ENCODE peak calls at places on chromosomes 16 and 17, in nine cellular contexts. L, H, A, K, X, I, C, F and E are unnamed samples.

GRCh38 chr17:9259419-9259818 is 238.1 kb downstream of the NTN1 start:
- DNase-seq in L (no peak), H (no peak), A (no peak), K (no peak), X (no peak), I (no peak), C (no peak), F (no peak), E (no peak)

GRCh38 chr17:9199474-9200196 is 178.3 kb downstream of the NTN1 start:
- DNase-seq in L (peak; percentile 48), H (no peak), A (peak; percentile 10), K (peak; percentile 38), X (no peak), I (no peak), C (no peak), F (no peak), E (no peak)

GRCh38 chr16:35188288-35189155 is 1729.1 kb downstream of the TP53TG3F start:
- DNase-seq in L (peak; percentile 58), H (no peak), A (no peak), K (no peak), X (no peak), I (no peak), C (no peak), F (no peak), E (no peak)

GRCh38 chr16:9306753-9307152 is 215.3 kb downstream of the HAPSTR1 start:
- DNase-seq in L (no peak), H (no peak), A (no peak), K (no peak), X (no peak), I (no peak), C (no peak), F (no peak), E (no peak)

GRCh38 chr16:81401035-81401950 is 43.3 kb upstream of the CMIP start:
- DNase-seq in L (peak; percentile 32), H (peak; percentile 56), A (no peak), K (no peak), X (peak; percentile 53), I (peak; percentile 89), C (no peak), F (peak; percentile 85), E (peak; percentile 98)

GRCh38 chr16:80122155-80122554 is 418.6 kb upstream of the DYNLRB2 start:
- DNase-seq in L (no peak), H (no peak), A (no peak), K (no peak), X (peak; percentile 76), I (no peak), C (no peak), F (no peak), E (no peak)

GRCh38 chr17:47736501-47737211 is 3.6 kb downstream of the TBX21 start:
- DNase-seq in L (no peak), H (no peak), A (peak; percentile 2), K (peak; percentile 39), X (no peak), I (no peak), C (no peak), F (no peak), E (no peak)

GRCh38 chr16:58734459-58734787 is 307 bp upstream of the GOT2 start:
- DNase-seq in L (no peak), H (no peak), A (no peak), K (no peak), X (no peak), I (no peak), C (no peak), F (no peak), E (no peak)

GRCh38 chr17:28519236-28519635 is 13.1 kb downstream of the FOXN1 start:
- DNase-seq in L (no peak), H (no peak), A (peak; percentile 82), K (no peak), X (no peak), I (no peak), C (no peak), F (no peak), E (no peak)

GRCh38 chr16:74691093-74691855 is 9.4 kb downstream of the MLKL start:
- DNase-seq in L (no peak), H (no peak), A (no peak), K (no peak), X (peak; percentile 64), I (no peak), C (no peak), F (no peak), E (peak; percentile 46)